ENCODE peak calls at places on chromosome 18, in four cellular contexts. U is K562, I is HEK293T, W is HepG2. P is an unnamed sample.
A peak's percentile ranks its signal among the peaks of the same experiment; 100 is the strongest.

GRCh38 chr18:28999711-29000110 is 822.8 kb upstream of the CDH2 start:
- DNase-seq in I (no peak), U (no peak), W (no peak), P (no peak)

GRCh38 chr18:47604041-47604440 is 326.4 kb downstream of the SMAD2 start:
- DNase-seq in I (no peak), U (no peak), W (no peak), P (no peak)

GRCh38 chr18:44246001-44246400 is 434.7 kb upstream of the SETBP1 start:
- DNase-seq in I (no peak), W (no peak), U (no peak), P (no peak)

GRCh38 chr18:36688020-36688965 is 140.5 kb downstream of the TPGS2 start:
- DNase-seq in U (peak; percentile 74), I (peak; percentile 89), W (peak; percentile 52), P (peak; percentile 70)

GRCh38 chr18:49025767-49026500 is 75.2 kb upstream of the SMAD7 start:
- DNase-seq in W (no peak), U (no peak), I (no peak), P (no peak)

GRCh38 chr18:35253655-35254287 is 12.9 kb downstream of the ZNF397 start:
- DNase-seq in W (no peak), U (no peak), I (no peak), P (no peak)

GRCh38 chr18:45059695-45060094 is 379.0 kb downstream of the SETBP1 start:
- DNase-seq in U (peak; percentile 73), I (no peak), W (no peak), P (no peak)

GRCh38 chr18:7084080-7084765 is 33.4 kb downstream of the LAMA1 start:
- DNase-seq in I (no peak), U (peak; percentile 8), W (no peak), P (no peak)

GRCh38 chr18:42164556-42164955 is 209.5 kb downstream of the PIK3C3 start:
- DNase-seq in W (no peak), I (no peak), U (no peak), P (no peak)

GRCh38 chr18:55781481-55781957 is 193.5 kb upstream of the TCF4 start:
- DNase-seq in I (peak; percentile 40), W (no peak), U (peak; percentile 54), P (peak; percentile 74)

GRCh38 chr18:57078614-57079013 is 68.3 kb upstream of the BOD1L2 start:
- DNase-seq in I (no peak), U (no peak), W (no peak), P (no peak)

GRCh38 chr18:78169487-78169886 is 810.1 kb upstream of the SALL3 start:
- DNase-seq in W (no peak), U (no peak), I (no peak), P (no peak)

GRCh38 chr18:28735731-28736130 is 558.8 kb upstream of the CDH2 start:
- DNase-seq in U (no peak), I (no peak), W (no peak), P (peak; percentile 9)

GRCh38 chr18:36392888-36393287 is 95.4 kb downstream of the FHOD3 start:
- DNase-seq in U (no peak), W (no peak), I (no peak), P (no peak)

GRCh38 chr18:79887181-79888000 is 64.1 kb downstream of the SLC66A2 start:
- DNase-seq in I (no peak), W (no peak), U (no peak), P (peak; percentile 24)

GRCh38 chr18:63883617-63884016 is 3.9 kb upstream of the SERPINB2 start:
- DNase-seq in W (no peak), I (no peak), U (no peak), P (no peak)

GRCh38 chr18:22020127-22020866 is 149.1 kb upstream of the GATA6 start:
- DNase-seq in U (no peak), I (no peak), W (peak; percentile 80), P (no peak)

GRCh38 chr18:24567199-24567598 is 106.8 kb downstream of the HRH4 start:
- DNase-seq in W (no peak), U (no peak), I (no peak), P (no peak)

GRCh38 chr18:12589419-12589818 is 68.5 kb downstream of the SPIRE1 start:
- DNase-seq in W (no peak), U (no peak), I (no peak), P (peak; percentile 10)

GRCh38 chr18:12595571-12596255 is 62.2 kb downstream of the SPIRE1 start:
- DNase-seq in I (no peak), U (no peak), W (peak; percentile 97), P (no peak)

GRCh38 chr18:12592597-12593127 is 65.2 kb downstream of the SPIRE1 start:
- DNase-seq in U (no peak), W (no peak), I (no peak), P (no peak)

GRCh38 chr18:12597775-12598174 is 60.1 kb downstream of the SPIRE1 start:
- DNase-seq in I (no peak), U (no peak), W (peak; percentile 84), P (no peak)

DNA sequence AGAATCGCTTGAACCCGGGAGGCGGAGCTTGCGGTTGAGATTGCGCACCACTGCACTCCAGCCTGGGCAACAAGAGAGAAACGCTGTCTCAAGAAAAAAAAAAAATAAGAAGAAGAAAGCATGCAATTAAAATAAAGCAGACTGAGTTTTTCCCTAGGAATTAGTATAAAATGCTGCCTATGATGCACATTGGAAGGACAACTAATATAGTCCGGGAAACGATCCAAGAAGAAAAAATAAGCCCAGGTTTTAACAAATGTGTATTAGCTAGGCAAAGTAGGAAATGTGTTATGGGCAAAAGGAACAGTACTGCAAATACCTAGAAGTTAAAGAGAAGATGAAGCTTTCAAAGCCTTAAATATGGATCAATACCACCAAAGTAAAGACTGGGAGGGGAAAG is 64.0 kb downstream of the SPIRE1 start:
- DNase-seq in W (no peak), I (no peak), U (no peak), P (no peak)
- TF ChIP-seq FOXM1 in W (no peak), I (no peak), U (no peak), P (no peak)

GRCh38 chr18:60092073-60092472 is 192.3 kb downstream of the PMAIP1 start:
- DNase-seq in I (no peak), W (no peak), U (no peak), P (no peak)

GRCh38 chr18:60099709-60100108 is 199.9 kb downstream of the PMAIP1 start:
- DNase-seq in W (no peak), I (no peak), U (no peak), P (no peak)

GRCh38 chr18:60100805-60101204 is 201.0 kb downstream of the PMAIP1 start:
- DNase-seq in U (no peak), W (no peak), I (no peak), P (no peak)

GRCh38 chr18:60096428-60096827 is 196.6 kb downstream of the PMAIP1 start:
- DNase-seq in U (no peak), W (no peak), I (no peak), P (no peak)
- TF ChIP-seq FOXM1 in U (no peak), W (no peak), I (no peak), P (no peak)

GRCh38 chr18:10142496-10143160 is 228.8 kb downstream of the VAPA start:
- DNase-seq in U (no peak), I (no peak), W (no peak), P (no peak)
- TF ChIP-seq FOXM1 in U (no peak), I (no peak), W (no peak), P (no peak)

GRCh38 chr18:75109819-75110218 is 99.1 kb downstream of the PTGR3 start:
- DNase-seq in W (no peak), U (no peak), I (no peak), P (no peak)
- TF ChIP-seq FOXM1 in W (no peak), U (no peak), I (no peak), P (no peak)

GRCh38 chr18:4074647-4075046 is 380.5 kb downstream of the DLGAP1 start:
- DNase-seq in W (no peak), U (no peak), I (no peak), P (no peak)

GRCh38 chr18:4069183-4069582 is 385.9 kb downstream of the DLGAP1 start:
- DNase-seq in U (no peak), W (no peak), I (no peak), P (no peak)

GRCh38 chr18:4063545-4063944 is 391.6 kb downstream of the DLGAP1 start:
- DNase-seq in W (no peak), I (no peak), U (no peak), P (no peak)

DNA sequence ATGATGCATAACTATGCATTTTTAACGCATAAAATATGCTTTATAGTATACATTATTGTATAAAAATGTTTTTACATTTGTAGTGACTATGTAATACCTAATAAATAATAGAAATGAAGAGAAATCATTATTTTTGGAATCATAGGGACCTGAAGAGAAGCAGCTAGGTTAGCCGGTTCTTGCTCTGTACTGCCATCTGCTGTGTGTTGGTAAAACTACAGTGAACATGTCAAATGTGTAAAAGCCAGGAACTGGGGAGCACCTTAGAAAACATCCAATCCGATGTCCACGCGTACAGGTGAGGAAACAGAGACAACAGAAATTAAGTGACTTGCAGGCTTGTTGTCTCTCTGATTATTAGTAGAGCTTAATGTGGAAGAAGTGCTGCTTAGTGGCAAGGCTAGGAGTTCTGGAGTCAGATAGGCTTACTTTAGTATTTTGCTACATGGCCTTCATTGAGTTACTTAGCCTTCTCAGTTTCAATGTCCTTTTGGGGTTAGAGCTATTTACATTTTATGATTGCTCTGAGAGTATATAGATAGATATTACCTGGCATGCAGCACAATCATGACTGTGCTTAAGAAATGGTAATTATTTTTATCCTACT is 386.5 kb downstream of the DLGAP1 start:
- DNase-seq in U (peak; percentile 66), I (peak; percentile 26), W (peak; percentile 34), P (peak; percentile 24)
- TF ChIP-seq FOXM1 in U (no peak), I (no peak), W (no peak), P (no peak)

DNA sequence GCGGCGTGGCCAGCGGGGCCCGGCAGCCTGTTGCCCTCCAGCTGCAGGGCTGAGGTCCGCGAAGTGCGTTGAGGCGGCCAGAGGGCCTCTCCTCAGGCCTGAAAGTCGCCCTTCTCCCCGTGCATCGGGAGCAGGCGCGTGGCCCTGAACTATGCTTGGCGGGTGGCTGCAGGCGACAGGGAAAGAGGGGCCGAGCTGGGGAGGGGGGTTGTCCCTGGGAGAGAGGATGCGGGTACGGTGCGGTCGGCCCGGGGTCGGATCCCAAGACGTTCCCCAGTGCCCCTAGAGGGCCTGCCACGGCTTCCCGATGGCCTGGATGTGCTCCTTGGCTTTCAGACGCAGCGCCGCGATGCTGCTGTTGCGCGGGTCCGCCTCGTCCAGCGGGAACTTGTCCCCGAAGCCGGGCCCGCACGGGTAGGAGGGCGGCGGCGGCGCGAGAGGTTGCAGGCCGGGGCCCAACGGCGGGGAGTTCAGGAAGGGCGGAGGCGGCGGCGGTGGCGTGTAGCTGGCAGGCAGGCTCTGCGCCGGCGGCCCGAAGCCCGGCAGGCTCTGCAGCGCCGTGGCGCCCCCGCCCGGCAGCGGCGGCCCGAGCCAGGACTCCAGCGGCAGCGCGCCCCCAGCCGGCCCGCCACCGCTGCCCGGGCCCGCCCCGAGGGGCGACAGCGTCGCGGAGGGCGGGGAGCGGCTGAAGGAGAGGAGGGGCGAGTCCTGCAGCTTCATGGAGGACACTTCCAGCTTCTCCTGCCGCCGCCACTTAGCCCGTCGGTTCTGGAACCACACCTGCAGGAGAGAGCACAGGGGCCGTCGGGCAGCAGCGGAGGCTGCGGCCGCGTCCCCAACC is 4.3 kb downstream of the RAX start:
- DNase-seq in I (peak; percentile 55), W (peak; percentile 13), U (peak; percentile 27), P (peak; percentile 93)
- TF ChIP-seq FOXM1 in I (no peak), W (no peak), U (no peak), P (no peak)

GRCh38 chr18:23142285-23142929 is 7.1 kb downstream of the CABLES1 start:
- DNase-seq in I (no peak), W (peak; percentile 86), U (no peak), P (no peak)
- TF ChIP-seq FOXM1 in I (no peak), W (no peak), U (no peak), P (no peak)

P was measured in SK-N-SH.